ENCODE peak calls at places on chromosomes 3 and 15, in four cellular contexts. U is AG09319, I is GM19239, G is amniotic epithelial cell. X is an unnamed sample.

GRCh38 chr3:13621381-13622221 is 72.7 kb downstream of the FBLN2 start:
- DNase-seq in U (no peak), I (no peak), G (no peak), X (no peak)

GRCh38 chr3:184016820-184017671 is 638 bp downstream of the ABCC5 start:
- DNase-seq in U (no peak), I (peak), G (peak), X (peak)

GRCh38 chr15:49620174-49620573 is 444 bp downstream of the FAM227B start:
- DNase-seq in U (no peak), I (no peak), G (peak), X (no peak)

GRCh38 chr15:87416591-87417257 is 839.8 kb downstream of the NTRK3 start:
- DNase-seq in U (no peak), I (no peak), G (no peak), X (no peak)

GRCh38 chr15:81302605-81303204 is 21.2 kb downstream of the STARD5 start:
- DNase-seq in U (no peak), I (no peak), G (no peak), X (no peak)

GRCh38 chr3:23950303-23950702 is 5.2 kb downstream of the NR1D2 start:
- DNase-seq in U (no peak), I (no peak), G (no peak), X (no peak)

GRCh38 chr15:31005660-31006059 is 14.2 kb upstream of the MTMR10 start:
- DNase-seq in U (no peak), I (no peak), G (no peak), X (no peak)

GRCh38 chr15:63583027-63583426 is 14.2 kb upstream of the FBXL22 start:
- DNase-seq in U (peak), I (no peak), G (peak), X (no peak)

GRCh38 chr15:70791248-70791647 is 27.9 kb upstream of the UACA start:
- DNase-seq in U (no peak), I (no peak), G (no peak), X (no peak)

GRCh38 chr15:84598993-84599392 is 1.8 kb upstream of the ZSCAN2 start:
- DNase-seq in U (no peak), I (no peak), G (peak), X (no peak)

GRCh38 chr3:43894176-43895049 is 203.7 kb downstream of the ABHD5 start:
- DNase-seq in U (no peak), I (peak), G (peak), X (peak)

GRCh38 chr3:156535162-156535627 is 19.7 kb downstream of the SSR3 start:
- DNase-seq in U (peak), I (no peak), G (peak), X (no peak)

GRCh38 chr3:122857019-122857418 is 62.1 kb downstream of the SLC49A4 start:
- DNase-seq in U (peak), I (no peak), G (peak), X (peak)

GRCh38 chr15:37107071-37107753 is 6.9 kb upstream of the MEIS2 start:
- DNase-seq in U (no peak), I (no peak), G (no peak), X (no peak)